ENCODE peak calls at places on chromosomes 1 and 21, in four cellular contexts. Y is fibroblast of pulmonary artery, U is epithelial cell of esophagus, F is hepatocyte. V is an unnamed sample.

GRCh38 chr21:33897098-33897497 is 18.5 kb downstream of the ATP5PO start:
- DNase-seq in U (no peak), Y (no peak), F (no peak), V (no peak)

GRCh38 chr1:116325922-116326321 is 47.1 kb upstream of the ATP1A1 start:
- DNase-seq in F (no peak), Y (no peak), U (no peak), V (no peak)

GRCh38 chr1:206797534-206798383 is 25.5 kb upstream of the IL10 start:
- DNase-seq in Y (peak; percentile 19), U (no peak), F (peak; percentile 34), V (no peak)

GRCh38 chr1:190168116-190168515 is 309.5 kb downstream of the BRINP3 start:
- DNase-seq in Y (peak; percentile 72), U (peak; percentile 84), F (no peak), V (no peak)

GRCh38 chr1:245116131-245116530 is 38.7 kb upstream of the KIF26B start:
- DNase-seq in U (no peak), F (no peak), Y (no peak), V (no peak)

GRCh38 chr21:45209046-45209445 is 78.6 kb downstream of the POFUT2 start:
- DNase-seq in Y (peak; percentile 71), U (peak; percentile 16), F (no peak), V (no peak)

GRCh38 chr1:47558601-47559593 is 121.1 kb downstream of the FOXD2 start:
- DNase-seq in U (peak; percentile 27), F (peak; percentile 68), Y (no peak), V (no peak)

GRCh38 chr1:206655471-206655882 is 20.1 kb downstream of the DYRK3 start:
- DNase-seq in U (no peak), Y (no peak), F (no peak), V (no peak)

GRCh38 chr1:222081859-222082258 is 340.0 kb upstream of the DUSP10 start:
- DNase-seq in Y (no peak), F (no peak), U (peak; percentile 34), V (no peak)

GRCh38 chr1:69911301-69911801 is 294.0 kb downstream of the LRRC40 start:
- DNase-seq in U (peak; percentile 48), F (no peak), Y (peak; percentile 91), V (no peak)

GRCh38 chr1:150872572-150872971 is 3.8 kb downstream of the ARNT start:
- DNase-seq in F (no peak), Y (no peak), U (no peak), V (no peak)

GRCh38 chr1:201050515-201051277 is 27.2 kb upstream of the KIF21B start:
- DNase-seq in Y (no peak), F (peak; percentile 28), U (no peak), V (no peak)

GRCh38 chr21:15486460-15487241 is 243.1 kb upstream of the USP25 start:
- DNase-seq in U (no peak), F (no peak), Y (no peak), V (no peak)

GRCh38 chr1:59730759-59731478 is 83.8 kb upstream of the HOOK1 start:
- DNase-seq in F (peak; percentile 85), U (peak; percentile 95), Y (peak; percentile 91), V (no peak)

GRCh38 chr1:21562896-21563295 is 53.7 kb downstream of the ALPL start:
- DNase-seq in Y (no peak), F (no peak), U (no peak), V (no peak)

GRCh38 chr1:21565285-21565684 is 56.1 kb downstream of the ALPL start:
- DNase-seq in Y (no peak), U (no peak), F (no peak), V (no peak)

GRCh38 chr1:21567241-21568005 is 58.2 kb downstream of the ALPL start:
- DNase-seq in U (no peak), Y (peak; percentile 39), F (no peak), V (no peak)

GRCh38 chr1:21563971-21564370 is 54.7 kb downstream of the ALPL start:
- DNase-seq in U (no peak), F (no peak), Y (no peak), V (no peak)

DNA sequence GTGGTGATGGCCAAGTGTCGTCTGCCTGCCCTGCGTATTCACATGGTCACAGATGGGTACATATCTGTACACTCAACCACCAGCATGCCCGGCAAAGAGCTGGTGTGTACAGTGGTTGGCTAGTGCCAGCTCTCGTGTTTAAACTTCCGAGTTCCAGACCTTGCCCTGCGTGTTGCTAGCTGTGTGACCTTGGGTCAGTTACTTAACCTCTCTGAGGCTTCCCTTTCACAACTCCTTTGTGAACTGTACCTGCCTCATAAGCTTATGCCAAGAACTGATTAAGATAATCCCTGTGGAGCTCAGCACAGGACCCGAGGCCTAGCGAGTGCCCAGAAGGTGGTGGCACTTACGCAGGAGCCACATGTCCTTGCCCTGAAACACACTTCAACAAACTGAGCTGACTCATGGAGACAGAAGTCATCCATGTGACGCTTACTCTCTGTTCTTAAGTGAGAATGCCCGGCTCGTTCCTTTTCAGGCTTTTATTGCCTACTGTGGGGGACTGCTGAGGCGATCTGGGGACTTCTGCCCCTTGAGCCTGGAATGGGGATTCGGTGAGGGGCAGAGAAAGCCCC is 55.4 kb downstream of the ALPL start:
- DNase-seq in F (no peak), U (peak; percentile 21), Y (no peak), V (no peak)
- TF ChIP-seq CTCF in F (no peak), U (no peak), Y (no peak), V (no peak)

GRCh38 chr1:165827199-165828102 is at the start of gene UCK2:
- DNase-seq in Y (peak; percentile 72), F (peak; percentile 85), U (peak; percentile 79), V (peak; percentile 93)

GRCh38 chr1:165828103-165828558 is 717 bp downstream of the UCK2 start:
- DNase-seq in F (peak; percentile 65), U (peak; percentile 38), Y (peak; percentile 31), V (peak; percentile 79)

GRCh38 chr1:165829888-165830287 is 2.5 kb downstream of the UCK2 start:
- DNase-seq in Y (no peak), F (no peak), U (no peak), V (no peak)

GRCh38 chr1:165826565-165826964 is 849 bp upstream of the UCK2 start:
- DNase-seq in F (no peak), Y (no peak), U (no peak), V (no peak)

DNA sequence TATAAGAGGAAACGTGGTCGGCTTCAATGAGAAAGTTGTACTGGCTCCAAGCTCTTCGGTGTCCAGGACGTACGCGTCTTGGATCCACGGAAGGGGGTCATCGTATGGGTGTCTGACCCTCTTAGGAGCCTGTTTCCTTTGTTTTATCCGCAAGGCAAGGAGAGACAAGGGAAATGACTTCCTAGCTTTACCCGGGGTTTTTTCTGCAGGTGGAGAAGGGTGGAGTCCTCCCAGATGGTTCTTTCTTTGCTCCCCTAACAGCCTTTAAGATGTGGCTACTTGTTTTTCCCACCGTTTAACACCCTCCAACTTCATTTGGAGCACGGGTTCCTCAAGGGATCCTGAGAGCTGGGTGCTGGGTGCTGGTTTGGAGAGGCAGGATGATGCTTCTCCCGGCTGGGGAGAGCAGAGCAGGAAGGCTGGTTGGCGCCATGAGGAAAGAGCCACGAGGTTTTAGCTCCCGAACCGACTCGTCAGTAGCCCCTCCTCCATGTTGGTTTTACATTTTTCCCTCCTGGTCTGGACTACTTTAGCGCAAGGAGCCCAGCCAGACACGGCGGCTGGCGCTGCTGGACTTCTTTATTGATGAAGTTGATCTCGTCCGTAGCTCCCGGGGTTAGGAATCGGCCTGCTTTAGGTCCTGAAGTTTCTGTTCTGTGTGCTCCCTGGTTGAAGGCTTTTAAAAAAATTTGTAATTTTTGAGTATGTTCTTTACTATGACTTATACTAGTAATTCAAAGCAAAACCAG is 1.3 kb downstream of the UCK2 start:
- DNase-seq in U (peak; percentile 84), F (peak; percentile 82), Y (peak; percentile 85), V (peak; percentile 56)
- TF ChIP-seq CTCF in U (no peak), F (no peak), Y (no peak), V (no peak)

GRCh38 chr1:29912413-29912812 is 676.1 kb downstream of the PTPRU start:
- DNase-seq in Y (peak; percentile 45), F (peak; percentile 26), U (peak; percentile 4), V (no peak)
- TF ChIP-seq CTCF in Y (peak; percentile 36), F (peak; percentile 47), U (no peak), V (no peak)

GRCh38 chr1:15584489-15585363 is at the start of gene AGMAT:
- DNase-seq in Y (peak; percentile 25), F (peak; percentile 79), U (no peak), V (peak; percentile 87)
- TF ChIP-seq CTCF in Y (peak; percentile 30), F (peak; percentile 47), U (peak; percentile 9), V (no peak)

GRCh38 chr1:951364-951763 is 7.7 kb downstream of the NOC2L start:
- DNase-seq in Y (peak; percentile 35), F (no peak), U (no peak), V (no peak)
- TF ChIP-seq CTCF in Y (peak; percentile 49), F (peak; percentile 41), U (peak; percentile 26), V (no peak)

GRCh38 chr1:153679337-153680119 is 1.0 kb downstream of the NPR1 start:
- DNase-seq in F (peak; percentile 43), U (no peak), Y (peak; percentile 22), V (peak; percentile 54)
- TF ChIP-seq CTCF in F (no peak), U (peak; percentile 15), Y (peak; percentile 3), V (no peak)

GRCh38 chr1:62040973-62041372 is 153.7 kb upstream of the L1TD1 start:
- DNase-seq in Y (no peak), U (no peak), F (no peak), V (no peak)

GRCh38 chr1:62040450-62040849 is 154.2 kb upstream of the L1TD1 start:
- DNase-seq in U (peak; percentile 59), F (no peak), Y (no peak), V (no peak)

GRCh38 chr1:62037274-62037673 is 157.4 kb upstream of the L1TD1 start:
- DNase-seq in Y (no peak), F (no peak), U (no peak), V (no peak)

GRCh38 chr1:62034790-62035189 is 159.9 kb upstream of the L1TD1 start:
- DNase-seq in Y (no peak), F (no peak), U (no peak), V (no peak)

DNA sequence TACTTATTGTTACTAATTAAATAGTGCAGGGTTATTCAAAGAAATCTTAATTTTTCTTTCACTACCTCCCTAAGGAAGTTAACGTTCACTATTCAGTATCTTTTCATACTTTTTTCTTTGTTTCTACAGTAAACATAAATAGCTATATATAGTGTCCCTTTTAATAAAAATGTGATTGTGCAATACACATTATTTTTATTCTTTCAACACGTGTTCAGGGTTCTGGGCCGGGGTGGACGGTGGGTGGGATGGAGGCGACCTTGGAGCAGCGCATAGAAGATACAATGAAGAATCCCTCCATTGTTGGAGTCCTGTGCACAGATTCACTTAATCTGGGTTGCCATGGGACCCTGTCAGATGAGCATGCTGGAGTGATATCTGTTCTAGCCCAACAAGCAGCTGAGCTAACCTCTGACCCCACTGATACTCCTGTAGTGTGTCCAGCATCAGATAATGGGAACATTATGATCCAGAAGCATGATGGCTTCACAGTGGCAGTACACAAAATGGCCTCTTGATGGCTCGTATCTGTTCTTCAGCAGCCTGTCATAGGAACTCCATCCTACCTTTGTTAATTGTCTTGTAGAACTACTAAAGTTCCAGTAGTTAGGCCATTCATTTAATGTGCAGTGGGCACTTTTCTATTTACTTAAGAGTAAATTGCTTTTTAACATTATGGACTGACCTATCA is 155.9 kb upstream of the L1TD1 start:
- DNase-seq in Y (no peak), F (no peak), U (peak; percentile 9), V (no peak)
- TF ChIP-seq CTCF in Y (peak; percentile 8), F (no peak), U (peak; percentile 25), V (no peak)